ENCODE peak calls at places on chromosome 13, in four cellular contexts. X is hepatocyte, S is fibroblast of lung, L is IMR-90. J is an unnamed sample.

GRCh38 chr13:101230271-101230890 is 185.9 kb downstream of the NALCN start:
- DNase-seq in X (no peak), S (no peak), L (peak; percentile 15), J (no peak)

GRCh38 chr13:32234914-32235313 is 80.2 kb downstream of the ZAR1L start:
- DNase-seq in X (no peak), S (no peak), L (no peak), J (no peak)

GRCh38 chr13:106851251-106851650 is 283.3 kb upstream of the ARGLU1 start:
- DNase-seq in X (no peak), S (peak; percentile 29), L (peak; percentile 18), J (no peak)

GRCh38 chr13:33208290-33208990 is 77.1 kb downstream of the STARD13 start:
- DNase-seq in X (peak; percentile 34), S (no peak), L (no peak), J (peak; percentile 15)

GRCh38 chr13:31675521-31675953 is 63.8 kb upstream of the RXFP2 start:
- DNase-seq in X (no peak), S (peak; percentile 15), L (no peak), J (peak; percentile 67)

GRCh38 chr13:35599385-35599784 is 122.9 kb upstream of the MAB21L1 start:
- DNase-seq in X (no peak), S (no peak), L (no peak), J (peak; percentile 1)

GRCh38 chr13:113777311-113778260 is 18.6 kb downstream of the TMEM255B start:
- DNase-seq in X (peak; percentile 60), S (peak; percentile 16), L (peak; percentile 17), J (peak; percentile 52)

GRCh38 chr13:84668637-84669036 is 786.4 kb upstream of the SLITRK1 start:
- DNase-seq in X (peak; percentile 16), S (no peak), L (no peak), J (no peak)

GRCh38 chr13:112142401-112142930 is 75.5 kb downstream of the SOX1 start:
- DNase-seq in X (no peak), S (no peak), L (no peak), J (no peak)

GRCh38 chr13:20566424-20566916 is 487 bp upstream of the IFT88 start:
- DNase-seq in X (peak; percentile 90), S (peak; percentile 84), L (peak; percentile 85), J (peak; percentile 93)

GRCh38 chr13:43159007-43159406 is 135.6 kb downstream of the DNAJC15 start:
- DNase-seq in X (no peak), S (peak; percentile 80), L (peak; percentile 71), J (peak; percentile 42)

GRCh38 chr13:50596776-50597203 is 246.7 kb downstream of the DLEU7 start:
- DNase-seq in X (no peak), S (no peak), L (no peak), J (no peak)

GRCh38 chr13:80604094-80604493 is 263.2 kb upstream of the SPRY2 start:
- DNase-seq in X (no peak), S (no peak), L (no peak), J (no peak)

GRCh38 chr13:32407854-32408253 is 20.1 kb downstream of the N4BP2L1 start:
- DNase-seq in X (no peak), S (no peak), L (no peak), J (no peak)

GRCh38 chr13:110298566-110299321 is 8.2 kb downstream of the COL4A1 start:
- DNase-seq in X (no peak), S (no peak), L (no peak), J (no peak)

GRCh38 chr13:65932013-65932412 is 1298.1 kb downstream of the PCDH9 start:
- DNase-seq in X (no peak), S (no peak), L (no peak), J (no peak)

GRCh38 chr13:64278493-64278892 is 2862.8 kb upstream of the PCDH20 start:
- DNase-seq in X (no peak), S (peak; percentile 79), L (peak; percentile 78), J (peak; percentile 22)

GRCh38 chr13:79485451-79485850 is 4.5 kb downstream of the NDFIP2 start:
- DNase-seq in X (no peak), S (no peak), L (no peak), J (no peak)

GRCh38 chr13:49956131-49956530 is 20.0 kb upstream of the SPRYD7 start:
- DNase-seq in X (no peak), S (no peak), L (no peak), J (no peak)

GRCh38 chr13:42486711-42487198 is 87.2 kb upstream of the TNFSF11 start:
- DNase-seq in X (no peak), S (peak; percentile 84), L (peak; percentile 71), J (peak; percentile 69)

GRCh38 chr13:113980489-113981064 is 6.7 kb upstream of the C13orf46 start:
- DNase-seq in X (no peak), S (no peak), L (no peak), J (no peak)

GRCh38 chr13:98563071-98563470 is 13.8 kb downstream of the STK24 start:
- DNase-seq in X (no peak), S (no peak), L (no peak), J (peak; percentile 35)

GRCh38 chr13:54185785-54186184 is 1157.2 kb downstream of the OLFM4 start:
- DNase-seq in X (peak; percentile 11), S (no peak), L (no peak), J (no peak)

GRCh38 chr13:65036999-65037398 is 2193.1 kb downstream of the PCDH9 start:
- DNase-seq in X (no peak), S (peak; percentile 7), L (no peak), J (no peak)

GRCh38 chr13:61010358-61010757 is 405.3 kb downstream of the PCDH20 start:
- DNase-seq in X (no peak), S (no peak), L (no peak), J (no peak)

GRCh38 chr13:20132052-20132634 is 28.7 kb downstream of the GJA3 start:
- DNase-seq in X (no peak), S (no peak), L (no peak), J (no peak)

GRCh38 chr13:106152047-106152446 is 383.4 kb downstream of the EFNB2 start:
- DNase-seq in X (no peak), S (no peak), L (no peak), J (no peak)

GRCh38 chr13:34967851-34968562 is 25.9 kb downstream of the NBEA start:
- DNase-seq in X (no peak), S (peak; percentile 71), L (no peak), J (no peak)

GRCh38 chr13:90084684-90085290 is 1262.7 kb upstream of the MIR17HG start:
- DNase-seq in X (no peak), S (peak; percentile 19), L (no peak), J (peak; percentile 71)

GRCh38 chr13:90880790-90881189 is 466.7 kb upstream of the MIR17HG start:
- DNase-seq in X (no peak), S (no peak), L (no peak), J (no peak)

GRCh38 chr13:32246468-32246867 is 68.7 kb downstream of the ZAR1L start:
- DNase-seq in X (peak; percentile 76), S (peak; percentile 67), L (peak; percentile 76), J (peak; percentile 81)

GRCh38 chr13:32315255-32316029 is at the start of the genes BRCA2 and ZAR1L:
- DNase-seq in X (peak; percentile 95), S (peak; percentile 91), L (peak; percentile 87), J (peak; percentile 97)

GRCh38 chr13:23858586-23858985 is 30.6 kb downstream of the MIPEP start:
- DNase-seq in X (no peak), S (no peak), L (peak; percentile 43), J (no peak)

GRCh38 chr13:113748101-113748861 is 10.7 kb upstream of the TMEM255B start:
- DNase-seq in X (no peak), S (no peak), L (no peak), J (no peak)

GRCh38 chr13:110185696-110186095 is 121.3 kb downstream of the COL4A1 start:
- DNase-seq in X (no peak), S (peak; percentile 96), L (peak; percentile 17), J (peak; percentile 9)

DNA sequence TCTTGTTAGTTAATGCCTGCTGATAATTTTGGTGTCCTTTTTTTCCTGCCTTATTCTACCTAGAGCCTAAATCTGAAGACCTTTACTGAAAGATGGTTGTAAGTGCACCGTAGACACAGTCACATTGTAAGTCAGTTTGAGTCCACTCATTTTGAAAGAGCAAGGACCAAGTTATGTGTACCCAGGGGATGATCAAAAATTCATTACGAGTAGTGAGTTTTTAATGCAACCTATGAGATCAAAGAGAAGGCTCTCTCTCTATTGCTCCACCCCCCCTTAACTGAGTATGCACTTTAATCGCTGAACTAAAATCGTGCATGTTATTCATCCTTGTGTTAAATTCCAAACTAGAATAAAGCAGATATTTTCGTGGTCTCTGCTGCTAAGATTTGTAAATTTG is 1.8 kb downstream of the RAP2A start:
- DNase-seq in X (no peak), S (peak; percentile 38), L (no peak), J (peak; percentile 47)
- H2AFZ ChIP-seq in X (no peak overlapping the region), S (no peak overlapping the region), L (no peak overlapping the region), J (peak overlapping the region; percentile 23)

GRCh38 chr13:73324842-73325241 is 266.0 kb downstream of the KLF5 start:
- DNase-seq in X (no peak), S (no peak), L (no peak), J (no peak)
- H2AFZ ChIP-seq in X (no peak overlapping the region), S (no peak overlapping the region), L (no peak overlapping the region), J (no peak overlapping the region)

GRCh38 chr13:102847272-102848234 is 1.7 kb downstream of the ERCC5 start:
- DNase-seq in X (peak; percentile 40), S (peak; percentile 35), L (peak; percentile 54), J (peak; percentile 78)
- H2AFZ ChIP-seq in X (peak overlapping the region; percentile 66), S (no peak overlapping the region), L (no peak overlapping the region), J (peak overlapping the region; percentile 91)

DNA sequence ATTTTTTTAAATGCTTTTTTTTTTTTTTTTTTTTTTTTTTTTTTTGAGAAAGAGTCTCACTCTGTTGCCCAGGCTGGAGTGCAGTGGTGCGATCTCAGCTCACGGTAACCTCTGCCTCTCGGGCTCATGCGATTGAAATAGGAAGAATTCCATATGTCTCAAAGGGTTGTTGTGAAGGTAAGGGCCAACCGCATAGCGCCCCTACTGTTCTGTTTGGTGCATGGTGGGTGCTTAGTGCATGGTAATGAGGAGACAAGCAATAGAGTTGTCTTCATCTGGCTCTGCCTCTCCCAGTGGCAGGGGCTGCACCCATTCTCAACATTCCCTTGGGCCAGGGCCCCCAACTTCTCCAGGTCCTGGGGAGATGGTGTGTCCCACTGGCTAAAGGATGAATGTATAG is 68.7 kb downstream of the RASL11A start:
- DNase-seq in X (peak; percentile 50), S (peak; percentile 20), L (peak; percentile 42), J (peak; percentile 50)
- H2AFZ ChIP-seq in X (no peak overlapping the region), S (no peak overlapping the region), L (no peak overlapping the region), J (no peak overlapping the region)

DNA sequence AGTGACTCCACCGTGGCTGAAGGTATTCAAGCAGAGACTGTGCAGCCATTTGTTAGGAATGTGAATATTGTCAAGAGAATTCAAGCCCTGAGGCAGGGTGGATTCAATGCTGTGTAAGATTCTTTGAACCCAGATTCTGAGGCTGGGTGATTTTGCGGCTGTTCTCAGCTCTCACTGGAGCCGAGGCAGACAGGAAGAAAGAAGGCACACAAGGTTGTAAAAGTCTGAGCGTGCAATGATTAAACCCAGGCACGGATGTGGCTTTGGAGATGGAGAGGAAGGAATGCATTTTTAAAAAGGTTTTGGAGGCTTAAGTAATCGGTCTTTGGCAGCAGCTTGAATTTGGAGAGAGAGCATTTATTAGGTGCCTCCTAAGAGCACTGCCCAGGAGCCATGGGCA is 187.9 kb downstream of the KATNAL1 start:
- DNase-seq in X (peak; percentile 60), S (peak; percentile 85), L (peak; percentile 64), J (peak; percentile 89)
- H2AFZ ChIP-seq in X (peak overlapping the region; percentile 22), S (no peak overlapping the region), L (peak overlapping the region; percentile 78), J (peak overlapping the region; percentile 66)

J was measured in GM23248.